ENCODE peak calls at places on chromosomes 4 and X, in nine cellular contexts. L, H, P, Q, B, W, M, X and V are unnamed samples.
A peak's percentile ranks its signal among the peaks of the same experiment; 100 is the strongest.

GRCh38 chr4:7857238-7857701 is 82.4 kb downstream of the AFAP1 start:
- DNase-seq in L (peak; percentile 96), H (peak; percentile 97), P (peak; percentile 96), Q (no peak), B (peak; percentile 83), W (no peak), M (no peak), X (peak; percentile 88), V (no peak)

GRCh38 chrX:330726-331144 is 12.1 kb upstream of the GTPBP6 start:
- DNase-seq in L (no peak), H (no peak), P (no peak), Q (no peak), B (no peak), W (peak; percentile 78), M (no peak), X (no peak), V (no peak)

GRCh38 chr4:137955615-137956014 is 286.5 kb downstream of the SLC7A11 start:
- DNase-seq in L (no peak), H (no peak), P (no peak), Q (no peak), B (no peak), W (no peak), M (no peak), X (no peak), V (no peak)

GRCh38 chrX:151384807-151385206 is 12.2 kb upstream of the VMA21 start:
- DNase-seq in L (no peak), H (no peak), P (no peak), Q (no peak), B (no peak), W (no peak), M (no peak), X (no peak), V (no peak)

GRCh38 chr4:134365852-134366251 is 164.3 kb upstream of the PABPC4L start:
- DNase-seq in L (peak; percentile 50), H (peak; percentile 48), P (peak; percentile 53), Q (no peak), B (no peak), W (no peak), M (no peak), X (peak; percentile 1), V (no peak)

GRCh38 chrX:47958943-47959342 is 44.8 kb downstream of the ZNF182 start:
- DNase-seq in L (no peak), H (no peak), P (no peak), Q (no peak), B (peak; percentile 2), W (no peak), M (no peak), X (no peak), V (no peak)

GRCh38 chr4:141153751-141154510 is 20.7 kb upstream of the RNF150 start:
- DNase-seq in L (peak; percentile 30), H (peak; percentile 36), P (no peak), Q (no peak), B (no peak), W (no peak), M (no peak), X (no peak), V (no peak)

GRCh38 chrX:28205905-28206304 is 224.7 kb upstream of the DCAF8L1 start:
- DNase-seq in L (no peak), H (no peak), P (no peak), Q (no peak), B (no peak), W (no peak), M (no peak), X (no peak), V (no peak)

GRCh38 chr4:158094413-158095110 is 78.3 kb downstream of the GASK1B start:
- DNase-seq in L (peak; percentile 96), H (peak; percentile 96), P (no peak), Q (no peak), B (peak; percentile 83), W (no peak), M (no peak), X (peak; percentile 59), V (no peak)

GRCh38 chr4:137213372-137214173 is 318.7 kb downstream of the PCDH18 start:
- DNase-seq in L (peak; percentile 38), H (peak; percentile 37), P (peak; percentile 39), Q (no peak), B (no peak), W (no peak), M (no peak), X (peak; percentile 64), V (no peak)

GRCh38 chr4:135408109-135408508 is 1206.5 kb upstream of the PABPC4L start:
- DNase-seq in L (no peak), H (no peak), P (no peak), Q (no peak), B (no peak), W (no peak), M (no peak), X (no peak), V (no peak)

GRCh38 chrX:46686003-46686645 is 72.8 kb downstream of the SLC9A7 start:
- DNase-seq in L (no peak), H (peak; percentile 15), P (peak; percentile 56), Q (peak; percentile 38), B (peak; percentile 38), W (no peak), M (peak; percentile 67), X (no peak), V (peak; percentile 22)

GRCh38 chr4:27666943-27667342 is 806.3 kb downstream of the STIM2 start:
- DNase-seq in L (no peak), H (no peak), P (no peak), Q (no peak), B (no peak), W (no peak), M (no peak), X (no peak), V (no peak)

GRCh38 chr4:6905501-6905900 is 4.1 kb upstream of the TBC1D14 start:
- DNase-seq in L (no peak), H (no peak), P (no peak), Q (no peak), B (no peak), W (peak; percentile 67), M (peak; percentile 39), X (no peak), V (no peak)

GRCh38 chr4:180913750-180914149 is 1329.5 kb upstream of the TENM3 start:
- DNase-seq in L (peak; percentile 88), H (peak; percentile 91), P (peak; percentile 61), Q (no peak), B (no peak), W (no peak), M (no peak), X (no peak), V (no peak)

DNA sequence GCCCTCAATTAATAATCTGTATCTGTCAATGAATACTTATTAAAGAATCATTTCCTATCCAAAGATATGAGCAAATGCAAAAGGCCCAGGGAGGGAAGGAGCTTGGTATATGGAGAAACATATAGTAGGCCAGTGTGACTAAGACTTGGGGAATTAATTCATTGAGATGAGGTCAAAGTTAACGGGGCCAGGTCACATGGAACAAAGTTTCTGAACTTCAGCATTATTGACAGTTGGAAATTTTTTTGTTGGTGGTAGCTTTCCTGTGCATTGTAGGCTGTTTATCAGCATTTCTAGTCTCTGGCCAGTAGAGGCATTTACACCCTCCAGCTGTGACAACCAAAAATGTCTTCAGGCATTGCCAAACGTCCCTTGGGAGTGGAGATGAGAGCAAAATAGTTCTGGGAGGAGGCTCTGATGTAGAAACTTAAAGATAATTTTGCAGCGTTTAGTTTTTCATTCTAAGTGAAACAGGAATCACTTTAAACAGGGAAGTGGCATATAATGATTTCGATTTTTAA is 202.0 kb downstream of the SLC4A4 start:
- DNase-seq in L (no peak), H (no peak), P (peak; percentile 29), Q (no peak), B (peak; percentile 7), W (no peak), M (no peak), X (no peak), V (no peak)
- TF ChIP-seq CTCF in L (peak; percentile 11), H (no peak), P (peak; percentile 27), Q (peak; percentile 13), B (peak; percentile 49), W (no peak), M (no peak), X (peak; percentile 3), V (no peak)

GRCh38 chrX:72128881-72129280 is 2.8 kb downstream of the RTL5 start:
- DNase-seq in L (no peak), H (no peak), P (no peak), Q (no peak), B (no peak), W (no peak), M (no peak), X (no peak), V (peak; percentile 15)
- TF ChIP-seq CTCF in L (peak; percentile 27), H (peak; percentile 10), P (peak; percentile 42), Q (peak; percentile 33), B (peak; percentile 65), W (no peak), M (no peak), X (peak; percentile 30), V (peak; percentile 49)

GRCh38 chr4:169899295-169899694 is 126.9 kb downstream of the MFAP3L start:
- DNase-seq in L (peak; percentile 87), H (peak; percentile 91), P (peak; percentile 3), Q (no peak), B (peak; percentile 5), W (no peak), M (no peak), X (no peak), V (no peak)

GRCh38 chr4:169906104-169906503 is 120.1 kb downstream of the MFAP3L start:
- DNase-seq in L (no peak), H (no peak), P (peak; percentile 3), Q (no peak), B (no peak), W (no peak), M (no peak), X (no peak), V (no peak)

GRCh38 chr4:169906821-169907220 is 119.4 kb downstream of the MFAP3L start:
- DNase-seq in L (no peak), H (no peak), P (no peak), Q (no peak), B (no peak), W (no peak), M (no peak), X (no peak), V (no peak)

GRCh38 chr4:169900241-169900845 is 125.9 kb downstream of the MFAP3L start:
- DNase-seq in L (peak; percentile 50), H (peak; percentile 60), P (no peak), Q (no peak), B (no peak), W (no peak), M (no peak), X (no peak), V (no peak)

DNA sequence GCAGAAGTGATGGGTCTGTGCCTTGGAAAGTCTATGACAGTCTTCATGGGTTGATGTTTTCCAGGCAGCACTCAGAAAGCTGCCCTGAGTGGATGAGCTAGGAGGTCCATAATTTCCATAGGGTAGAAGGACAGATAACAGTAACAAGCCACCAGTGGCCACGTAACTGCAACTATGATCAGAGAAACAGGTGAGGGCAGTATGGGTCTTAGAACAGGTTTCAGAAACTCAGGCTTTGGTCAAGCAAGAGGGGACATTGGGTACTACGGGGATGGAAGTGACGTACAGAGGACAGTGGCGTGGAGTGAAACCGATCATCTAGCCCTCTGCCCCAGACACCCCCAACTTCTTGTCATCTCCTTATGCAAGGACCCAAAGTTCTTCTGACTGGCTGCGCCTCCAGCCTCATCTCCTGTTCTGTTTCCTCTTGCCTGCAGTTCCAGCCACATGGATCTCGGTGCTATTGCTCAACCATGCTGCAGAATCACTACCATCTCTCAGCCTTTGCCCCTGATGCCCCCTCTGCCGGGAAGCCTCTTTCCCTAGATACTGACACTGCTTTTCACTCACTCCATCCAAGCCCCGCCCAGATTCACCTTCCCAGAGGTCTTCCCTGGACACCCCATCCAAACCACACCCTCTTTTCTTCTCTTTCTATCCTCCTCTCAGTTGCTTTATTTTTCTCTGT is 123.4 kb downstream of the MFAP3L start:
- DNase-seq in L (no peak), H (no peak), P (no peak), Q (no peak), B (no peak), W (no peak), M (no peak), X (no peak), V (no peak)
- TF ChIP-seq CTCF in L (no peak), H (no peak), P (no peak), Q (no peak), B (no peak), W (no peak), M (no peak), X (no peak), V (no peak)

GRCh38 chr4:123589361-123589760 is 192.8 kb downstream of the SPRY1 start:
- DNase-seq in L (no peak), H (no peak), P (no peak), Q (no peak), B (no peak), W (no peak), M (no peak), X (no peak), V (no peak)
- TF ChIP-seq CTCF in L (no peak), H (no peak), P (no peak), Q (no peak), B (no peak), W (no peak), M (no peak), X (no peak), V (no peak)